ENCODE peak calls at places on chromosomes 4 and X, in six cellular contexts. A is sigmoid colon, B is ELF-1, D is Daoy, X is choroid plexus epithelial cell, P is amniotic stem cell. U is an unnamed sample.

GRCh38 chrX:84170931-84171330 is 17.1 kb downstream of the RPS6KA6 start:
- DNase-seq in X (no peak), B (no peak), D (no peak), P (no peak), A (no peak), U (no peak)

GRCh38 chr4:1002131-1002630 is 9.0 kb upstream of the SLC26A1 start:
- DNase-seq in P (no peak), B (peak), D (no peak), A (no peak), X (peak), U (peak)

GRCh38 chr4:81472249-81473085 is 760 bp upstream of the RASGEF1B start:
- DNase-seq in P (no peak), B (no peak), D (peak), X (peak), A (peak), U (peak)

GRCh38 chr4:34182346-34182745 is 2062.0 kb downstream of the ARAP2 start:
- DNase-seq in X (peak), D (no peak), P (no peak), B (no peak), A (no peak), U (no peak)

GRCh38 chr4:83356899-83357661 is 22.4 kb upstream of the HPSE start:
- DNase-seq in B (no peak), A (no peak), D (peak), P (peak), X (peak), U (no peak)

GRCh38 chrX:120559799-120560198 is 963 bp downstream of the CUL4B start:
- DNase-seq in P (no peak), D (no peak), B (no peak), A (no peak), X (no peak), U (no peak)

GRCh38 chr4:78057135-78057599 is at the start of gene FRAS1:
- DNase-seq in X (peak), D (peak), A (peak), P (peak), B (peak), U (peak)

GRCh38 chr4:38266616-38267015 is 306.4 kb downstream of the PTTG2 start:
- DNase-seq in X (no peak), P (peak), D (peak), B (no peak), A (no peak), U (no peak)

GRCh38 chr4:20984011-20984836 is 284.0 kb downstream of the PACRGL start:
- DNase-seq in X (peak), B (peak), P (no peak), D (no peak), A (peak), U (no peak)

GRCh38 chr4:88018471-88018870 is 11.0 kb downstream of the PKD2 start:
- DNase-seq in D (peak), B (no peak), P (no peak), X (peak), A (peak), U (peak)

GRCh38 chr4:7034262-7035081 is 8.7 kb upstream of the TADA2B start:
- DNase-seq in D (peak), P (no peak), X (peak), B (peak), A (no peak), U (no peak)

GRCh38 chr4:182862166-182862875 is 54.9 kb downstream of the DCTD start:
- DNase-seq in B (peak), P (no peak), X (no peak), A (no peak), D (no peak), U (no peak)

GRCh38 chr4:87240341-87240740 is 19.9 kb upstream of the KLHL8 start:
- DNase-seq in A (no peak), D (no peak), P (no peak), B (no peak), X (no peak), U (no peak)

GRCh38 chr4:10611673-10612072 is 72.9 kb downstream of the CLNK start:
- DNase-seq in B (peak), D (peak), X (peak), A (no peak), P (peak), U (no peak)

GRCh38 chrX:48938721-48939416 is 18.5 kb downstream of the OTUD5 start:
- DNase-seq in X (no peak), D (no peak), A (no peak), B (no peak), P (no peak), U (no peak)

GRCh38 chrX:127708155-127708554 is 344.0 kb downstream of the ACTRT1 start:
- DNase-seq in D (no peak), P (no peak), B (peak), A (no peak), X (no peak), U (no peak)

GRCh38 chrX:16469870-16470269 is 180.1 kb upstream of the S100G start:
- DNase-seq in X (no peak), D (no peak), B (peak), A (no peak), P (no peak), U (no peak)

GRCh38 chr4:136078971-136079370 is 1453.3 kb downstream of the PCDH18 start:
- DNase-seq in A (no peak), X (peak), B (no peak), D (no peak), P (no peak), U (no peak)

GRCh38 chr4:23135792-23136645 is 443.3 kb downstream of the GBA3 start:
- DNase-seq in P (no peak), X (peak), B (no peak), D (peak), A (no peak), U (no peak)

GRCh38 chr4:152494020-152494419 is 41.9 kb downstream of the FBXW7 start:
- DNase-seq in D (no peak), X (no peak), P (no peak), A (no peak), B (no peak), U (no peak)

GRCh38 chr4:57157611-57158137 is 47.5 kb upstream of the IGFBP7 start:
- DNase-seq in D (no peak), B (no peak), P (no peak), A (no peak), X (no peak), U (no peak)

GRCh38 chr4:95267081-95267480 is 281.7 kb downstream of the UNC5C start:
- DNase-seq in D (peak), A (no peak), B (no peak), X (peak), P (peak), U (no peak)

GRCh38 chrX:121869876-121870477 is 822.6 kb downstream of the GLUD2 start:
- DNase-seq in X (no peak), B (no peak), P (no peak), A (no peak), D (peak), U (no peak)

GRCh38 chrX:123859409-123859827 is 435 bp upstream of the XIAP start:
- DNase-seq in D (no peak), A (no peak), B (no peak), P (peak), X (no peak), U (no peak)

GRCh38 chrX:115642895-115643530 is 82.0 kb downstream of the PLS3 start:
- DNase-seq in B (peak), A (peak), P (peak), D (peak), X (peak), U (no peak)

GRCh38 chrX:153873282-153874090 is 12.5 kb downstream of the L1CAM start:
- DNase-seq in A (no peak), B (peak), X (no peak), D (no peak), P (no peak), U (no peak)

GRCh38 chr4:4860803-4861591 is 1.5 kb downstream of the MSX1 start:
- DNase-seq in B (peak), A (no peak), X (no peak), D (peak), P (peak), U (peak)

GRCh38 chrX:17769701-17770269 is 32.5 kb downstream of the SCML1 start:
- DNase-seq in A (no peak), X (no peak), P (no peak), D (no peak), B (no peak), U (no peak)

GRCh38 chr4:98833384-98833783 is 95.5 kb downstream of the EIF4E start:
- DNase-seq in B (no peak), A (no peak), P (no peak), X (no peak), D (no peak), U (no peak)

GRCh38 chr4:94577136-94577535 is 125.4 kb downstream of the PDLIM5 start:
- DNase-seq in B (no peak), X (peak), P (peak), D (no peak), A (peak), U (peak)

GRCh38 chrX:439719-440118 is 53.0 kb upstream of the PPP2R3B start:
- DNase-seq in D (no peak), P (no peak), A (no peak), X (no peak), B (no peak), U (no peak)

GRCh38 chr4:131370846-131371245 is 1778.2 kb upstream of the PCDH10 start:
- DNase-seq in B (no peak), X (no peak), P (no peak), D (no peak), A (no peak), U (no peak)

GRCh38 chrX:132118361-132118760 is 9.5 kb downstream of the FRMD7 start:
- DNase-seq in P (no peak), A (no peak), X (no peak), B (peak), D (no peak), U (no peak)

U was measured in right cardiac atrium.